ENCODE peak calls at places on chromosome 13, in five cellular contexts. D, F, P, Z and A are unnamed samples.

GRCh38 chr13:105291987-105292386 is 1243.5 kb downstream of the EFNB2 start:
- DNase-seq in D (no peak), F (no peak), P (no peak), Z (no peak), A (no peak)

GRCh38 chr13:43785166-43785680 is 1.5 kb downstream of the ENOX1 start:
- DNase-seq in D (no peak), F (no peak), P (no peak), Z (no peak), A (no peak)

GRCh38 chr13:44934724-44935123 is 54.5 kb downstream of the NUFIP1 start:
- DNase-seq in D (peak), F (no peak), P (no peak), Z (peak), A (no peak)

GRCh38 chr13:79385694-79386093 is 20.4 kb downstream of the RBM26 start:
- DNase-seq in D (no peak), F (no peak), P (no peak), Z (peak), A (no peak)

GRCh38 chr13:78978381-78978998 is 319.5 kb upstream of the OBI1 start:
- DNase-seq in D (peak), F (no peak), P (no peak), Z (peak), A (no peak)

GRCh38 chr13:20128459-20128927 is 32.4 kb downstream of the GJA3 start:
- DNase-seq in D (no peak), F (no peak), P (no peak), Z (no peak), A (no peak)

GRCh38 chr13:109390391-109390790 is 396.0 kb downstream of the IRS2 start:
- DNase-seq in D (no peak), F (no peak), P (no peak), Z (no peak), A (no peak)

GRCh38 chr13:38395505-38395803 is 45.8 kb downstream of the UFM1 start:
- DNase-seq in D (peak), F (no peak), P (no peak), Z (peak), A (no peak)

GRCh38 chr13:29888306-29888705 is 37.9 kb upstream of the UBL3 start:
- DNase-seq in D (no peak), F (no peak), P (no peak), Z (no peak), A (no peak)

GRCh38 chr13:21894091-21894490 is 223.2 kb downstream of the FGF9 start:
- DNase-seq in D (no peak), F (no peak), P (no peak), Z (no peak), A (no peak)

GRCh38 chr13:37141011-37141410 is 35.5 kb upstream of the CSNK1A1L start:
- DNase-seq in D (peak), F (no peak), P (no peak), Z (peak), A (no peak)

GRCh38 chr13:64688893-64689677 is 2541.1 kb downstream of the PCDH9 start:
- DNase-seq in D (peak), F (no peak), P (no peak), Z (peak), A (no peak)

GRCh38 chr13:21338651-21339278 is 120.3 kb downstream of the ZDHHC20 start:
- DNase-seq in D (no peak), F (no peak), P (no peak), Z (no peak), A (no peak)

GRCh38 chr13:44231786-44232516 is 141.7 kb upstream of the SERP2 start:
- DNase-seq in D (peak), F (peak), P (no peak), Z (peak), A (no peak)

GRCh38 chr13:52644108-52644507 is 1.9 kb downstream of the HNRNPA1L2 start:
- DNase-seq in D (no peak), F (no peak), P (no peak), Z (peak), A (no peak)

GRCh38 chr13:100014621-100015020 is 33.0 kb downstream of the ZIC2 start:
- DNase-seq in D (no peak), F (no peak), P (no peak), Z (no peak), A (no peak)

GRCh38 chr13:46181799-46182490 is at the start of gene LCP1:
- DNase-seq in D (no peak), F (peak), P (no peak), Z (no peak), A (no peak)

GRCh38 chr13:33776510-33776909 is 41.4 kb upstream of the RFC3 start:
- DNase-seq in D (no peak), F (no peak), P (no peak), Z (no peak), A (no peak)

GRCh38 chr13:72839831-72840426 is 58.0 kb downstream of the PIBF1 start:
- DNase-seq in D (peak), F (no peak), P (no peak), Z (peak), A (no peak)

GRCh38 chr13:38376551-38376950 is 26.9 kb downstream of the UFM1 start:
- DNase-seq in D (no peak), F (no peak), P (no peak), Z (no peak), A (no peak)

GRCh38 chr13:101115762-101116161 is 300.5 kb downstream of the NALCN start:
- DNase-seq in D (no peak), F (no peak), P (no peak), Z (peak), A (no peak)

GRCh38 chr13:33793726-33794125 is 24.2 kb upstream of the RFC3 start:
- DNase-seq in D (no peak), F (no peak), P (no peak), Z (no peak), A (no peak)

GRCh38 chr13:78183737-78184136 is 265.1 kb upstream of the EDNRB start:
- DNase-seq in D (no peak), F (no peak), P (no peak), Z (no peak), A (no peak)

GRCh38 chr13:85541476-85541875 is 257.7 kb downstream of the SLITRK6 start:
- DNase-seq in D (no peak), F (no peak), P (no peak), Z (no peak), A (no peak)

GRCh38 chr13:51412431-51412830 is 40.4 kb downstream of the INTS6 start:
- DNase-seq in D (no peak), F (no peak), P (no peak), Z (no peak), A (no peak)

GRCh38 chr13:83984793-83985192 is 102.5 kb upstream of the SLITRK1 start:
- DNase-seq in D (no peak), F (no peak), P (no peak), Z (no peak), A (no peak)

GRCh38 chr13:78602561-78603239 is 652 bp downstream of the POU4F1 start:
- DNase-seq in D (no peak), F (no peak), P (peak), Z (no peak), A (no peak)

DNA sequence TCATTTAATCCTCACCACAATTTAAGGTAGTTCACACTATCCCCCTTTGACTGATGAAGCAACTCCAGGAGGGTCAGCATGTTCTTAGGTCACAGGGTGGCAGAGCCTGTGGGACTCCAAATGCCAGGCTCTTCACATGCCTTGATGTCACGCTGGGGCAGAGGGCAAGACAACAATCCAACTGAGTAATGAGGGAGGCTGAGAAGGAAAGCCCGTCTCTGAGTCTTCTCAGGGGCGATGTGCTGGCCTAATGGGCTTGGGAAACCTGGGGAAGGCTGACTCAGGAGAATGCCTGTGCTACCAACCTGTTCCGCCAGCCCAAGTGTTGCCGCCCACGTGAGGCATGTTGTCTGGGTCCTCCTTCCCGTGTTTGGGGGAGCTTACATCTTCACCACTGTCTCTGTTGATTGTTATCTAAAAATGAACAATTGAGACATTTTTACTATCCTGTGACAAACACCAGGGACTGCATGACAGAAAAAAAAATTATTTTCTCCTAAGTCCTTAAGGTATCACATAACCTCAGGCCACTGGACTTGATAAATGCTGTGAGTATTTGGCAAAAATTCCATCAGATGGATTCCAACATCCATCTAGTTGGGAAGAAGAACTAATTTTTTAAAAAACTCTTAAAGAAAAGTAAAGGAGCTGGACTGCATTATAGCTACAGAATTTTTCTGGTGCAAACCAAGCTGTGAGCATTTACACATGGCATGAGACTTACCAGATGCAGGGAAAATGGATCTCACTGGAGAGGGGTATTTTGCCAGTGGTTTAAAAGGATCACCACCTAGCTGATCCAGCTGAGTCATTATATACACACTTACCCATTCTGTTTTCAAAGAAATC is 157.5 kb downstream of the RGCC start:
- DNase-seq in D (peak), F (no peak), P (no peak), Z (peak), A (no peak)
- H3K27ac ChIP-seq in D (peak), F (peak), P (no peak), Z (peak), A (peak)

GRCh38 chr13:59086147-59086546 is 1077.6 kb downstream of the DIAPH3 start:
- DNase-seq in D (peak), F (no peak), P (no peak), Z (peak), A (no peak)
- H3K27ac ChIP-seq in D (peak), F (no peak), P (no peak), Z (no peak), A (no peak)

GRCh38 chr13:28329395-28330158 is 165.4 kb downstream of the FLT1 start:
- DNase-seq in D (peak), F (no peak), P (no peak), Z (peak), A (no peak)
- H3K27ac ChIP-seq in D (peak), F (no peak), P (no peak), Z (peak), A (no peak)

GRCh38 chr13:58051807-58052375 is 420.3 kb downstream of the PCDH17 start:
- DNase-seq in D (no peak), F (no peak), P (no peak), Z (no peak), A (no peak)
- H3K27ac ChIP-seq in D (no peak), F (no peak), P (no peak), Z (no peak), A (no peak)

DNA sequence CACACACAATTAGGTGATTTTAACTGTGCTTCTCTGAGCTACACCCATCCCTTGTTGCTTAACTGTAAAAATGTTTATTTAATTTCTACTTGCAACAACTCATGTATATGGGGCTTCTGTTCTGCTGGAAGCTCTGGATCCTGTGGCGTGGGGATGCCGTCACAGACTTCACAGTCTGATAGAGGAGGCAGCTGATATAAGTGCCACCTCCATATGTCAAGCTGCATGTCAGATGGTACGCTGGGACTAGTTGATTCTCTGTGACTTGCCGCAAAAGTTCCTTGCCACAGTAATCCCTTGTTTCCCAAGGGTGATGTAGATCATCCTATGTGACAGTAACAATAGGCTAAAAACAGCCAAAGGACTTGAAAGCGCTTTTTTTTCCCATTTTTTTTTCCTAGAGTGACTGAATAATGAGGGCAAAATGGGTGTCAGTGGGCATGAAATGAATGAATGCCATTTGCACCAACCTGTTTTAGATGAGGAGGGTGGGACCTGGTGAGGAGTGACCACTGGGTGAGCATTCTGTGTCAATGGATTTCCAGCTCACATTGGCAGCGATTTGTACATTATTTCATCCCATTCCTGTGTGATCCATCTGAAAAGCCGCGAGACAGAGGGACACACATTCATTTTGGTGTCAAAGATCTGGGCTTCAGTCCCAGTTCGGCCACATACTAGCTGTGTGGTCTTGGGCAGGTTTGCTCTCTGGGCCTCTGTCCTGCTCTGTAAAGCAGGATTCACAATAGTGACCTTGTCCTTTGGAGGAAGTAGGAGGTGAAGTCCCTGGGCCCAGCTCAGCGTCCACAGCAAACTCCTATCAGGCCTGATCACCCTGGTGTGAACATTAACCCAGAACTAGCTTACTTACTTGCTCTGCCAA is 88.8 kb upstream of the RNF113B start:
- DNase-seq in D (peak), F (no peak), P (peak), Z (peak), A (no peak)
- H3K27ac ChIP-seq in D (peak), F (peak), P (peak), Z (peak), A (no peak)

GRCh38 chr13:114063545-114064515 is 68.6 kb downstream of the RASA3 start:
- DNase-seq in D (peak), F (peak), P (peak), Z (peak), A (no peak)
- H3K27ac ChIP-seq in D (peak), F (peak), P (peak), Z (peak), A (peak)

DNA sequence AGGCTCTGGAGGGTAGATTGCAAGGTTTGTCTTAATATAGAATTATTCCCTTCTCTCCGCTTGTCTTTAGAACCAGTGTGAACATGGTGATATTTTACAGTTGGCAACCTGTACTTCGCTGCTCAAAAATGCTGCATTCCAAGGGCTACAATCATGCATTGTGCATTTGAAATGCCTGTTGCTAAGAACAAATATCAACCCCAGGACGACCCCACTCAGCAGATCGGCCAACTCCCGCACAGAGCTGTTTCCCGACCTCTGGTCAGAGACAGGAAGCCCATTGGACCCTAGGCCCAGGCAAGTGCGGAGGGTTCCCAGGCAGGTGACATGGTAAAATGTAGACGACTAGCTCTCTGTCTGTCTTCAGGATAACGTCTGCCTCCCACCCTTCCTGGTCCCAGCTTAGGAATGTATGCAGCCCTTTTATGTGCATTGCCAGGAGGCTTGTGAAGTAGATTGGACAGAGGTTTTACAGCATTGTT is 263.5 kb downstream of the FOXO1 start:
- DNase-seq in D (peak), F (no peak), P (no peak), Z (peak), A (no peak)
- H3K27ac ChIP-seq in D (peak), F (peak), P (no peak), Z (peak), A (no peak)

DNA sequence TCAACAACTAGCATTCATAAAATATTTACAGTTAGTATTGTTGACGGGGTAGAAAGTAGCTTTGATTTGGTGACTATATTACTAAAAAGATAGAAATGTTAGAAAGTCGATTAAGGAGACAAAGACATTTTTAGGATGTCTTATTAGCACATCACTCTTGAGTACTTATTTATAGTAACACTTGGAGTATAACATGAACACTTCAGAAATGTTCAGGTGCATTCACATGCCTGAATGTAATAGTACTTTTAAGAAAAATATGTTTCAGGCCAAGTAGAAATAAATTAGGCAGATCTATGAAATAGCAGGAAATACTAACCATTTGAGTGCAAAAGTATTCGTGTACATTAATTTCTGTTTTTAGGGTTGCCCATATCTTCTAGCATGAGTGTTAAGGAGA is 70.4 kb downstream of the CDK8 start:
- DNase-seq in D (no peak), F (no peak), P (no peak), Z (no peak), A (no peak)
- H3K27ac ChIP-seq in D (no peak), F (no peak), P (no peak), Z (no peak), A (no peak)

DNA sequence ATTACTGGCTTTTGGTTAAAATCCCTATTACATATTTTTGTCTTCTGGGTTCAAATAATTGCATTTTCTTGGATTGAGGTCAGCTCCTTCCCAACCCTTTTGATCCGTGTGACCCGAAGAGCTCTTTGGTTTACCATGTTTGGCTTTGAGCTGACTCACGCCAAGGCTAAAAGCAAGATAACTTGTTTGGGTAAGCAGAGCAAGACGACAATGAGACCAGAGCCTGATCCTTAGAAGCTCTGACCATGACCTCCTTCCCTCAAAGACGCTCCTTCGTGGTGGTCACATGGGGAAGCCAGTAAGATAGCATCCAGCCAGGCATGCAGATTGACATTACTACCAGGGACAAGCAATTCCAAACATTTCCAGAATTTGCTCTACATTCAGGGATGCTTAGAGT is 153.8 kb downstream of the DCT start:
- DNase-seq in D (peak), F (no peak), P (no peak), Z (peak), A (no peak)
- H3K27ac ChIP-seq in D (no peak), F (no peak), P (no peak), Z (no peak), A (no peak)

GRCh38 chr13:110867380-110867779 is 47.5 kb downstream of the ANKRD10 start:
- DNase-seq in D (no peak), F (no peak), P (no peak), Z (no peak), A (no peak)

GRCh38 chr13:110866491-110867170 is 48.2 kb downstream of the ANKRD10 start:
- DNase-seq in D (no peak), F (no peak), P (no peak), Z (no peak), A (no peak)

GRCh38 chr13:110869805-110870706 is 44.8 kb downstream of the ANKRD10 start:
- DNase-seq in D (peak), F (peak), P (peak), Z (peak), A (peak)

GRCh38 chr13:110869231-110869804 is 45.6 kb downstream of the ANKRD10 start:
- DNase-seq in D (peak), F (no peak), P (no peak), Z (peak), A (no peak)

GRCh38 chr13:110868631-110869165 is 46.2 kb downstream of the ANKRD10 start:
- DNase-seq in D (no peak), F (no peak), P (no peak), Z (no peak), A (no peak)
- H3K27ac ChIP-seq in D (no peak), F (peak), P (no peak), Z (no peak), A (no peak)